ENCODE peak calls at places on chromosomes 11 and 22, in seven cellular contexts. Y is psoas muscle; N is transverse colon; F is thoracic aorta; H is CD8-positive, alpha-beta T cell; B is fibroblast of villous mesenchyme; O is tibial artery. G is an unnamed sample.

GRCh38 chr11:128299132-128299726 is 288.1 kb downstream of the ETS1 start:
- DNase-seq in Y (no peak), N (no peak), F (no peak), H (no peak), B (peak), O (no peak), G (peak)

GRCh38 chr22:30649430-30650007 is 13.9 kb downstream of the SLC35E4 start:
- DNase-seq in Y (peak), N (peak), F (no peak), H (peak), B (peak), O (no peak), G (no peak)

GRCh38 chr22:35115515-35115914 is 49.6 kb downstream of the ISX start:
- DNase-seq in Y (no peak), N (no peak), F (no peak), H (no peak), B (no peak), O (no peak), G (no peak)

GRCh38 chr11:131108780-131109179 is 192.5 kb upstream of the SNX19 start:
- DNase-seq in Y (no peak), N (no peak), F (no peak), H (no peak), B (no peak), O (no peak), G (no peak)

GRCh38 chr11:126999366-126999765 is 1.2 kb downstream of the KIRREL3 start:
- DNase-seq in Y (no peak), N (no peak), F (no peak), H (no peak), B (no peak), O (no peak), G (no peak)

GRCh38 chr11:122604626-122605025 is 50.9 kb upstream of the UBASH3B start:
- DNase-seq in Y (no peak), N (no peak), F (no peak), H (no peak), B (no peak), O (no peak), G (no peak)

GRCh38 chr22:50604623-50605348 is 4.2 kb downstream of the MAPK8IP2 start:
- DNase-seq in Y (peak), N (no peak), F (no peak), H (no peak), B (no peak), O (no peak), G (no peak)

GRCh38 chr22:50701076-50701419 is 28.4 kb downstream of the SHANK3 start:
- DNase-seq in Y (peak), N (no peak), F (no peak), H (no peak), B (no peak), O (no peak), G (no peak)

GRCh38 chr11:77211594-77212251 is 83.7 kb downstream of the MYO7A start:
- DNase-seq in Y (no peak), N (no peak), F (no peak), H (no peak), B (no peak), O (no peak), G (no peak)

GRCh38 chr11:63445720-63446119 is 45.2 kb downstream of the PLAAT5 start:
- DNase-seq in Y (no peak), N (no peak), F (no peak), H (no peak), B (peak), O (no peak), G (no peak)

GRCh38 chr11:113261709-113262475 is 52.5 kb upstream of the TTC12 start:
- DNase-seq in Y (no peak), N (no peak), F (no peak), H (no peak), B (peak), O (no peak), G (no peak)

GRCh38 chr11:73539506-73540084 is 58.3 kb downstream of the FAM168A start:
- DNase-seq in Y (no peak), N (no peak), F (no peak), H (no peak), B (no peak), O (no peak), G (no peak)

GRCh38 chr11:85737738-85738137 is 51.7 kb upstream of the CCDC89 start:
- DNase-seq in Y (no peak), N (peak), F (no peak), H (peak), B (no peak), O (no peak), G (no peak)

GRCh38 chr11:14055936-14056335 is 93.4 kb downstream of the SPON1 start:
- DNase-seq in Y (no peak), N (no peak), F (no peak), H (no peak), B (no peak), O (no peak), G (no peak)

GRCh38 chr22:23263651-23264555 is 83.6 kb downstream of the BCR start:
- DNase-seq in Y (no peak), N (peak), F (no peak), H (peak), B (no peak), O (no peak), G (no peak)

GRCh38 chr11:117226388-117227385 is 5.2 kb downstream of the PCSK7 start:
- DNase-seq in Y (no peak), N (peak), F (no peak), H (peak), B (peak), O (no peak), G (peak)

GRCh38 chr11:132595711-132596111 is 936.6 kb downstream of the OPCML start:
- DNase-seq in Y (no peak), N (no peak), F (no peak), H (no peak), B (peak), O (no peak), G (no peak)

GRCh38 chr22:30375312-30375849 is 11.8 kb downstream of the RNF215 start:
- DNase-seq in Y (peak), N (no peak), F (no peak), H (no peak), B (no peak), O (no peak), G (no peak)

GRCh38 chr22:38338772-38339379 is 21.6 kb upstream of the CSNK1E start:
- DNase-seq in Y (peak), N (peak), F (no peak), H (no peak), B (peak), O (peak), G (no peak)

GRCh38 chr11:95093548-95093947 is 3.9 kb downstream of the ENDOD1 start:
- DNase-seq in Y (no peak), N (no peak), F (no peak), H (no peak), B (no peak), O (no peak), G (no peak)

GRCh38 chr22:31332886-31333285 is 13.3 kb downstream of the PATZ1 start:
- DNase-seq in Y (no peak), N (no peak), F (no peak), H (no peak), B (no peak), O (no peak), G (no peak)

GRCh38 chr22:25159028-25159427 is 40.6 kb upstream of the CRYBB3 start:
- DNase-seq in Y (peak), N (no peak), F (no peak), H (no peak), B (no peak), O (no peak), G (no peak)

GRCh38 chr11:65562788-65563187 is 4.6 kb upstream of the LTBP3 start:
- DNase-seq in Y (no peak), N (no peak), F (no peak), H (no peak), B (no peak), O (no peak), G (no peak)

GRCh38 chr11:46064221-46064620 is 57.0 kb downstream of the PHF21A start:
- DNase-seq in Y (no peak), N (no peak), F (no peak), H (no peak), B (no peak), O (no peak), G (no peak)

GRCh38 chr11:97937501-97937900 is 1083.2 kb upstream of the CNTN5 start:
- DNase-seq in Y (no peak), N (no peak), F (no peak), H (no peak), B (peak), O (no peak), G (peak)

GRCh38 chr11:110049501-110050200 is 43.5 kb upstream of the ZC3H12C start:
- DNase-seq in Y (no peak), N (no peak), F (no peak), H (no peak), B (no peak), O (no peak), G (no peak)

GRCh38 chr22:48494968-48495750 is 1332.5 kb downstream of the BRD1 start:
- DNase-seq in Y (peak), N (no peak), F (no peak), H (no peak), B (no peak), O (peak), G (no peak)

GRCh38 chr11:115170133-115170815 is 333.9 kb downstream of the CADM1 start:
- DNase-seq in Y (no peak), N (peak), F (no peak), H (no peak), B (peak), O (no peak), G (no peak)

GRCh38 chr11:46677991-46678740 is 22.3 kb downstream of the ARHGAP1 start:
- DNase-seq in Y (no peak), N (no peak), F (no peak), H (no peak), B (no peak), O (no peak), G (no peak)

GRCh38 chr22:22201185-22201924 is 43.2 kb upstream of the VPREB1 start:
- DNase-seq in Y (no peak), N (peak), F (no peak), H (peak), B (peak), O (no peak), G (no peak)

GRCh38 chr11:125890447-125891100 is 3.1 kb downstream of the HYLS1 start:
- DNase-seq in Y (no peak), N (no peak), F (no peak), H (no peak), B (peak), O (no peak), G (no peak)
- H3K4me3 ChIP-seq in Y (no peak), N (no peak), F (no peak), H (no peak), B (no peak), O (no peak), G (no peak)

GRCh38 chr22:43270314-43270908 is 72.8 kb downstream of the SCUBE1 start:
- DNase-seq in Y (no peak), N (peak), F (no peak), H (no peak), B (no peak), O (no peak), G (no peak)
- TF ChIP-seq CTCF in Y (no peak), N (no peak), F (no peak), H (no peak), B (peak), O (no peak), G (peak)

DNA sequence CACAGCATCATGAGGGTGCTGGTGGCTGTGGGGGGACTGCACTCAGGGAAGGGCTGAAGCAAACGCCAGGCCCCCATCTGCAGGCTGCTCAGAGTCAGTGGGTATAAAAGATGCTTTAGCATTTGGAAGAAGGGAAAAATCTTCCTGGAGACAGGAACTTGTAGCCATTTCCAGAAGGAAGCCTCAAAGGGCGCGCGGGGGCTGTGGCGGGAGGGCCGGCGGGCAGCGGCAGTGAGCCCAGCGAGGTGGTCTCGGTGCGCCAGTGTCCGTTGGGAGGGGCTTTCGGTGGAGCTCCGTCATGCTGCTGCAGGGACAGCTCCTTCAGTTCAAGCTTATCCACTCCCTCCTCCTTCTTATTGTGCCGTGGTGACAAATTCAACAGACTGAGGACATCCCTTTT is 63.0 kb upstream of the PITPNB start:
- DNase-seq in Y (no peak), N (no peak), F (no peak), H (peak), B (no peak), O (no peak), G (no peak)
- H3K4me3 ChIP-seq in Y (no peak), N (no peak), F (no peak), H (no peak), B (no peak), O (no peak), G (no peak)

GRCh38 chr11:16612801-16613400 is 125.5 kb upstream of the C11orf58 start:
- DNase-seq in Y (peak), N (no peak), F (no peak), H (no peak), B (peak), O (no peak), G (no peak)

GRCh38 chr11:16612234-16612571 is 126.2 kb upstream of the C11orf58 start:
- DNase-seq in Y (no peak), N (no peak), F (no peak), H (no peak), B (no peak), O (no peak), G (no peak)

GRCh38 chr11:16615480-16615879 is 123.0 kb upstream of the C11orf58 start:
- DNase-seq in Y (no peak), N (no peak), F (no peak), H (no peak), B (no peak), O (no peak), G (no peak)

GRCh38 chr11:16611395-16612233 is 126.8 kb upstream of the C11orf58 start:
- DNase-seq in Y (no peak), N (no peak), F (no peak), H (no peak), B (no peak), O (no peak), G (no peak)

DNA sequence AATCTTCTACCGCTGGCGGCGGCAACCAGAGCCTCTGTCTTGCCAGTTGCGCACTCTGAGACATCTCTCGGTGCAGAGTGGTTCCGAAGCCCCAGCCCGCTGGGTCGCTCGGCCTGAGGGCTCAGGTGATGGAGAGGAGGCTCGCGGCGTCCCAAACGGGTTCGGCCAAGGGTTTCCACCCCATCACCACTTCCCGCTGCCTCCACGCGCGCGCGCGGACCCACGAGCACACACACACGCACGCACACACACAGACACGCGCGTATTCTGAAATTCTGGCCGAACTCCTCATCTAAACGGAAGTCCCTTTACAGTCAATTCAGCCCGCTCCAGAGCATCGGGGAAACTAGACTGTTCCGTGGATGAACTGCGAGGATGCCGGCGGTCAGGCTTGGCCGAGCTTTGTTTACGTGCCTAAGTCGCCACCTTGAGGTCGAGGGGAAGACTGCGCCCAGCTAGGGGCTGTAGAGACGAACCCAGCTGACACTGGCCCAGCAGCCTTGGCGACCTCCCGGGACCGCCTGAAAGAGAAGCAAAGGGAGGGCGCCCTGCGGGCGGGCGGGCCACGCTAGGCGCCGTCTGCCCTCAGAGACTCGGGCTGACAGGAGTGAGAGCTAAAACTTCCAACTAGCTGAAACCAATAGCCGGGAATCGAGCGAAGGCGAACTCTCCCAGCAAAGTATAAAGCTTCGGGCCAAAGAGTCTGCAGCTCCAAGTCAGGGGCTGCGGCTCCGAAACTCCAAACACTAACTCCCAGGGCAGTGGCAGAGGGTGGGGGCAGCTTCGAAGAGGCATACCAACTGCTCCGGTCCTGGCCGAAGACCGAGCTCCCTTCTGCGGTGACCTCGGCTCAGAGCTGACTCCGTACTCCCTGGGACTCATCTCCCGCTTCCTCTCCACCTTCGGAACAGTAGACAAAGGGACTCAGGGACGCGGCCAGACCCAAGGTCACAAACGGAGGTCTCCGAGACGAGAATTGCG is 124.8 kb upstream of the C11orf58 start:
- DNase-seq in Y (peak), N (peak), F (no peak), H (no peak), B (peak), O (peak), G (peak)
- TF ChIP-seq CTCF in Y (peak), N (peak), F (peak), H (no peak), B (peak), O (peak), G (peak)